ENCODE peak calls at places on chromosomes 6 and 20, in nine cellular contexts. One of them, this sample, is unnamed.

GRCh38 chr20:53737404-53738038 is 143.9 kb upstream of the ZNF217 start:
- DNase-seq in prostate gland: no peak
- DNase-seq in CD8-positive, alpha-beta T cell: no peak
- DNase-seq in upper lobe of right lung: no peak
- DNase-seq in tibial artery: no peak
- DNase-seq in heart right ventricle: no peak
- DNase-seq in endodermal cell: no peak
- DNase-seq in WERI-Rb-1: no peak
- DNase-seq in A549: no peak
- DNase-seq in this sample: no peak

GRCh38 chr20:48211847-48212246 is 426.6 kb upstream of the SULF2 start:
- DNase-seq in prostate gland: no peak
- DNase-seq in A549: no peak
- DNase-seq in WERI-Rb-1: no peak
- DNase-seq in tibial artery: no peak
- DNase-seq in CD8-positive, alpha-beta T cell: no peak
- DNase-seq in upper lobe of right lung: no peak
- DNase-seq in endodermal cell: no peak
- DNase-seq in heart right ventricle: no peak
- DNase-seq in this sample: no peak

GRCh38 chr6:487956-488355 is 96.4 kb downstream of the IRF4 start:
- DNase-seq in CD8-positive, alpha-beta T cell: no peak
- DNase-seq in A549: no peak
- DNase-seq in upper lobe of right lung: no peak
- DNase-seq in heart right ventricle: no peak
- DNase-seq in prostate gland: no peak
- DNase-seq in tibial artery: no peak
- DNase-seq in endodermal cell: no peak
- DNase-seq in WERI-Rb-1: no peak
- DNase-seq in this sample: no peak

GRCh38 chr20:21048841-21049273 is 57.3 kb downstream of the LINC00237 start:
- DNase-seq in endodermal cell: peak
- DNase-seq in prostate gland: no peak
- DNase-seq in upper lobe of right lung: peak
- DNase-seq in A549: peak
- DNase-seq in CD8-positive, alpha-beta T cell: peak
- DNase-seq in WERI-Rb-1: peak
- DNase-seq in tibial artery: no peak
- DNase-seq in heart right ventricle: no peak
- DNase-seq in this sample: peak

GRCh38 chr6:109790131-109790530 is 99.0 kb downstream of the FIG4 start:
- DNase-seq in prostate gland: no peak
- DNase-seq in heart right ventricle: no peak
- DNase-seq in WERI-Rb-1: no peak
- DNase-seq in endodermal cell: no peak
- DNase-seq in A549: no peak
- DNase-seq in upper lobe of right lung: no peak
- DNase-seq in tibial artery: no peak
- DNase-seq in CD8-positive, alpha-beta T cell: no peak
- DNase-seq in this sample: no peak

GRCh38 chr6:168223755-168224154 is 95.8 kb downstream of the DACT2 start:
- DNase-seq in upper lobe of right lung: no peak
- DNase-seq in tibial artery: no peak
- DNase-seq in prostate gland: no peak
- DNase-seq in A549: no peak
- DNase-seq in endodermal cell: no peak
- DNase-seq in heart right ventricle: no peak
- DNase-seq in CD8-positive, alpha-beta T cell: no peak
- DNase-seq in WERI-Rb-1: no peak
- DNase-seq in this sample: no peak

GRCh38 chr20:32509639-32510066 is 75.5 kb downstream of the NOL4L start:
- DNase-seq in endodermal cell: peak
- DNase-seq in WERI-Rb-1: no peak
- DNase-seq in upper lobe of right lung: no peak
- DNase-seq in CD8-positive, alpha-beta T cell: peak
- DNase-seq in A549: no peak
- DNase-seq in prostate gland: peak
- DNase-seq in tibial artery: no peak
- DNase-seq in heart right ventricle: no peak
- DNase-seq in this sample: no peak

GRCh38 chr6:83193747-83194582 is 808 bp downstream of the RWDD2A start:
- DNase-seq in CD8-positive, alpha-beta T cell: no peak
- DNase-seq in upper lobe of right lung: peak
- DNase-seq in A549: peak
- DNase-seq in endodermal cell: peak
- DNase-seq in WERI-Rb-1: peak
- DNase-seq in heart right ventricle: peak
- DNase-seq in tibial artery: peak
- DNase-seq in prostate gland: peak
- DNase-seq in this sample: peak

GRCh38 chr6:139373928-139374356 is 506 bp downstream of the CITED2 start:
- DNase-seq in prostate gland: no peak
- DNase-seq in A549: peak
- DNase-seq in heart right ventricle: no peak
- DNase-seq in tibial artery: no peak
- DNase-seq in endodermal cell: no peak
- DNase-seq in WERI-Rb-1: no peak
- DNase-seq in CD8-positive, alpha-beta T cell: no peak
- DNase-seq in upper lobe of right lung: no peak
- DNase-seq in this sample: no peak

GRCh38 chr20:1301031-1301529 is 27.9 kb downstream of the SDCBP2 start:
- DNase-seq in CD8-positive, alpha-beta T cell: peak
- DNase-seq in tibial artery: peak
- DNase-seq in A549: no peak
- DNase-seq in prostate gland: no peak
- DNase-seq in WERI-Rb-1: peak
- DNase-seq in upper lobe of right lung: no peak
- DNase-seq in endodermal cell: peak
- DNase-seq in heart right ventricle: no peak
- DNase-seq in this sample: peak

GRCh38 chr6:125749112-125749863 is at the start of gene HEY2:
- DNase-seq in A549: peak
- DNase-seq in WERI-Rb-1: peak
- DNase-seq in prostate gland: peak
- DNase-seq in upper lobe of right lung: peak
- DNase-seq in CD8-positive, alpha-beta T cell: peak
- DNase-seq in endodermal cell: peak
- DNase-seq in heart right ventricle: peak
- DNase-seq in tibial artery: peak
- DNase-seq in this sample: peak

GRCh38 chr6:125747589-125748533 is 1.6 kb upstream of the HEY2 start:
- DNase-seq in prostate gland: peak
- DNase-seq in A549: no peak
- DNase-seq in endodermal cell: peak
- DNase-seq in CD8-positive, alpha-beta T cell: no peak
- DNase-seq in upper lobe of right lung: peak
- DNase-seq in tibial artery: peak
- DNase-seq in heart right ventricle: peak
- DNase-seq in WERI-Rb-1: peak
- DNase-seq in this sample: peak

GRCh38 chr6:125749864-125750691 is 646 bp downstream of the HEY2 start:
- DNase-seq in WERI-Rb-1: peak
- DNase-seq in heart right ventricle: peak
- DNase-seq in endodermal cell: peak
- DNase-seq in prostate gland: peak
- DNase-seq in upper lobe of right lung: no peak
- DNase-seq in CD8-positive, alpha-beta T cell: no peak
- DNase-seq in A549: no peak
- DNase-seq in tibial artery: peak
- DNase-seq in this sample: no peak

GRCh38 chr6:125746731-125747588 is 2.5 kb upstream of the HEY2 start:
- DNase-seq in A549: no peak
- DNase-seq in WERI-Rb-1: peak
- DNase-seq in heart right ventricle: peak
- DNase-seq in endodermal cell: peak
- DNase-seq in prostate gland: peak
- DNase-seq in CD8-positive, alpha-beta T cell: peak
- DNase-seq in tibial artery: peak
- DNase-seq in upper lobe of right lung: no peak
- DNase-seq in this sample: no peak

GRCh38 chr6:125748534-125749111 is 809 bp upstream of the HEY2 start:
- DNase-seq in A549: no peak
- DNase-seq in upper lobe of right lung: no peak
- DNase-seq in heart right ventricle: no peak
- DNase-seq in WERI-Rb-1: no peak
- DNase-seq in prostate gland: peak
- DNase-seq in CD8-positive, alpha-beta T cell: no peak
- DNase-seq in endodermal cell: no peak
- DNase-seq in tibial artery: no peak
- DNase-seq in this sample: peak
- H3K27ac ChIP-seq in A549: peak
- H3K27ac ChIP-seq in upper lobe of right lung: peak
- H3K27ac ChIP-seq in heart right ventricle: peak
- H3K27ac ChIP-seq in WERI-Rb-1: no peak
- H3K27ac ChIP-seq in prostate gland: peak
- H3K27ac ChIP-seq in CD8-positive, alpha-beta T cell: peak
- H3K27ac ChIP-seq in endodermal cell: no peak
- H3K27ac ChIP-seq in tibial artery: peak
- H3K27ac ChIP-seq in this sample: no peak

DNA sequence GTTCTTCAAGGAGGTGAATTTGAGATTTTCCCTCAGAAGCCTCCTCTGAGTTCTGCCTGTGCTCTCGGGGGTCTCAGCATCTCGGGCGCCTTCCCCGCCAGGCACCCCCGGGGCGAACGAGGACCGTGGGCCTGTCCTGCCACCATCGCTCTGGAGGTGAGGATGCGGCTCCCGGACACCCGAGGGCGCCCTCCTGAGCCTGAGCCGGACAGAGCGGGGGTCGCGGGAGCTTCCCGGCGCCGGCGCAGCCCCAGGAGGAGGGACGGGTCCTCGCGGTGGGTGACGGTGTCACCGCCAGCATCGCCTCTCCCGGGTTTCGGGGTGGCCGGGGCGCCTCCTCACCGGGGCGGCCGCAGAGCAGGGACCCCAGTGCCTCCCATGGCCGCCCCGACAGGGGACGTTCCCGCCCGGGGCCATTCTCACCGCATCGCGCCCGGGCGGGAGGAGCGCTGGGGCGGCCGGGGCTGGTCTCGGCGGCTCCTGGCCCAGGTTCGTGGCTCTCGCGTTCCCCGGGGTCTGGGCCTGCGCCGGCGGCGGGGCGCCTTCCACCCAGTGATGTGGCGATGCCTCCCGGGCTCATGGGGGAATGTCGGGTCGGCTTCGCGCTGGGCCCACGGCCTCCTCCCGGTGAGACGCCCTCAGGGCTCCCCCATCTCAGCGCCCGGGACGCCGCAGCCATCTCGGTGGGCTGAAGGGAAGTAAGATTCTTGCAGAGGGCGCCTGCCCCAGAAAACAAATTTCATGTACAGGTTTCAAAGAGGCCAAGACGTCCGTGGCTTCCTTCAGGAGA is 210.5 kb downstream of the ERMARD start:
- DNase-seq in CD8-positive, alpha-beta T cell: no peak
- DNase-seq in tibial artery: peak
- DNase-seq in prostate gland: no peak
- DNase-seq in A549: no peak
- DNase-seq in upper lobe of right lung: peak
- DNase-seq in endodermal cell: peak
- DNase-seq in heart right ventricle: peak
- DNase-seq in WERI-Rb-1: no peak
- DNase-seq in this sample: no peak
- TF ChIP-seq CTCF in CD8-positive, alpha-beta T cell: peak
- TF ChIP-seq CTCF in tibial artery: no peak
- TF ChIP-seq CTCF in prostate gland: no peak
- TF ChIP-seq CTCF in A549: no peak
- TF ChIP-seq CTCF in upper lobe of right lung: peak
- TF ChIP-seq CTCF in endodermal cell: peak
- TF ChIP-seq CTCF in heart right ventricle: peak
- TF ChIP-seq CTCF in WERI-Rb-1: peak
- TF ChIP-seq CTCF in this sample: no peak

DNA sequence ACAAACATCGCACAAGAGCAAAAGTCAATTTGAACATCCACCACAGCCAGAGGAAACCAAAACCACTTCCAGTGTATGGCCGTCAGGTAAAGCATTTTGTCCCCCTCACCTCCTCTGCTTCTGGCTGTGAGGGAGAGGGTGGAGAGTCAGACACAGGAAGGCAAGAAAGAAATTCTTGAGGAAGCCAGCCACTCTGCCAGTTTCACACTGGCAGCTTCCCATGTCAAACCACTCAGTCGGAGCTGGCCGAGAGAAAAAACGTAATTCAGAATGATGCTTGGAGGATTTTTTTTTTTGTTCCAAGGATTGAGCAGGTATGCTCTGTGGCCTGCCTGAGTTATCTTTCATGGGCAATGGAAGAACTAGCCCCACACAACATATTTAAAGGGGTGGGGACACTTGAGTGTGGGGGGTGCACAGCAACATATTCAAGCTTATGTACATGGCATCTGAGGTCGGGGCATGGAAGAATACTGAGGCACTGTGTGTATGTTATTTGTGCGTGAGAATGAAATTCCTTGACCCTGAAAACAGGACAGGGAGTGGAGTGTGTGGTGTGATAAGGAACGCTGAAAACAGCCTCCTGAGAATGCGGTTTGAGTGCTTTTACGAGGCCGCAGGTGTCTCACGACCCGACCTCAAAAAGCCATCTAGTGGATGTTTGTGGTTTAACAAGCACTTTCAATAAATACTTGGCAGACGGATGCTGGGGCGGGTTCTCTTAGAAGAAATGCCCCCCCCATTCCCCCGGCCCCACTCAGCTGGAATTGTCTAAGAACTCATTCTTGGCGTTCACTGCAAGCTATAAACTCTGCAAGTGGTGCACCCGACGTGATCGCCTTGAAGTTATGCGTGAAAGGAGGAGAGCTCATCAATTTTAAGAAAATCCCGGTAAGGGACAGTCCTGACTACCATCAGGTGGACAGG is 27.5 kb upstream of the ZBTB22 start:
- DNase-seq in endodermal cell: peak
- DNase-seq in upper lobe of right lung: peak
- DNase-seq in heart right ventricle: peak
- DNase-seq in CD8-positive, alpha-beta T cell: peak
- DNase-seq in prostate gland: peak
- DNase-seq in tibial artery: peak
- DNase-seq in WERI-Rb-1: peak
- DNase-seq in A549: peak
- DNase-seq in this sample: peak
- H3K27ac ChIP-seq in endodermal cell: no peak
- H3K27ac ChIP-seq in upper lobe of right lung: peak
- H3K27ac ChIP-seq in heart right ventricle: no peak
- H3K27ac ChIP-seq in CD8-positive, alpha-beta T cell: peak
- H3K27ac ChIP-seq in prostate gland: peak
- H3K27ac ChIP-seq in tibial artery: no peak
- H3K27ac ChIP-seq in WERI-Rb-1: no peak
- H3K27ac ChIP-seq in A549: no peak
- H3K27ac ChIP-seq in this sample: no peak

GRCh38 chr6:90859056-90859455 is 272.2 kb upstream of the MAP3K7 start:
- DNase-seq in WERI-Rb-1: no peak
- DNase-seq in heart right ventricle: no peak
- DNase-seq in A549: no peak
- DNase-seq in CD8-positive, alpha-beta T cell: no peak
- DNase-seq in endodermal cell: no peak
- DNase-seq in upper lobe of right lung: no peak
- DNase-seq in tibial artery: no peak
- DNase-seq in prostate gland: no peak
- DNase-seq in this sample: no peak

GRCh38 chr6:90865513-90865912 is 278.6 kb upstream of the MAP3K7 start:
- DNase-seq in A549: no peak
- DNase-seq in WERI-Rb-1: no peak
- DNase-seq in endodermal cell: no peak
- DNase-seq in tibial artery: no peak
- DNase-seq in CD8-positive, alpha-beta T cell: no peak
- DNase-seq in prostate gland: no peak
- DNase-seq in upper lobe of right lung: no peak
- DNase-seq in heart right ventricle: no peak
- DNase-seq in this sample: no peak

GRCh38 chr6:90860822-90861601 is 274.1 kb upstream of the MAP3K7 start:
- DNase-seq in WERI-Rb-1: no peak
- DNase-seq in prostate gland: no peak
- DNase-seq in CD8-positive, alpha-beta T cell: no peak
- DNase-seq in tibial artery: no peak
- DNase-seq in endodermal cell: no peak
- DNase-seq in heart right ventricle: no peak
- DNase-seq in upper lobe of right lung: no peak
- DNase-seq in A549: no peak
- DNase-seq in this sample: no peak

GRCh38 chr6:90859612-90860011 is 272.7 kb upstream of the MAP3K7 start:
- DNase-seq in prostate gland: no peak
- DNase-seq in A549: no peak
- DNase-seq in tibial artery: no peak
- DNase-seq in CD8-positive, alpha-beta T cell: no peak
- DNase-seq in upper lobe of right lung: no peak
- DNase-seq in WERI-Rb-1: peak
- DNase-seq in heart right ventricle: no peak
- DNase-seq in endodermal cell: no peak
- DNase-seq in this sample: no peak
- TF ChIP-seq CTCF in prostate gland: no peak
- TF ChIP-seq CTCF in A549: no peak
- TF ChIP-seq CTCF in tibial artery: no peak
- TF ChIP-seq CTCF in CD8-positive, alpha-beta T cell: no peak
- TF ChIP-seq CTCF in upper lobe of right lung: no peak
- TF ChIP-seq CTCF in WERI-Rb-1: peak
- TF ChIP-seq CTCF in heart right ventricle: no peak
- TF ChIP-seq CTCF in endodermal cell: peak
- TF ChIP-seq CTCF in this sample: no peak

This sample was measured in RWPE1.